ENCODE peak calls at places on chromosomes 12 and 14, in eight cellular contexts. One of them, this sample, is unnamed.

GRCh38 chr14:100106260-100106659 is 41.0 kb downstream of the EVL start:
- DNase-seq in bronchial epithelial cell: no peak
- DNase-seq in cardiac muscle cell: no peak
- DNase-seq in adrenal gland: no peak
- DNase-seq in esophagus squamous epithelium: no peak
- DNase-seq in AG10803: no peak
- DNase-seq in GM13977: no peak
- DNase-seq in epithelial cell of esophagus: no peak
- DNase-seq in this sample: no peak

GRCh38 chr14:54516709-54517108 is 7.0 kb downstream of the CGRRF1 start:
- DNase-seq in bronchial epithelial cell: no peak
- DNase-seq in cardiac muscle cell: no peak
- DNase-seq in adrenal gland: no peak
- DNase-seq in esophagus squamous epithelium: no peak
- DNase-seq in AG10803: no peak
- DNase-seq in GM13977: no peak
- DNase-seq in epithelial cell of esophagus: no peak
- DNase-seq in this sample: no peak

GRCh38 chr12:58310828-58311273 is 369.5 kb downstream of the ATP23 start:
- DNase-seq in bronchial epithelial cell: peak; percentile 99
- DNase-seq in cardiac muscle cell: peak; percentile 96
- DNase-seq in adrenal gland: no peak
- DNase-seq in esophagus squamous epithelium: no peak
- DNase-seq in AG10803: peak; percentile 99
- DNase-seq in GM13977: no peak
- DNase-seq in epithelial cell of esophagus: peak; percentile 96
- DNase-seq in this sample: no peak

GRCh38 chr12:89950421-89950820 is 241.8 kb upstream of the ATP2B1 start:
- DNase-seq in bronchial epithelial cell: no peak
- DNase-seq in cardiac muscle cell: no peak
- DNase-seq in adrenal gland: no peak
- DNase-seq in esophagus squamous epithelium: no peak
- DNase-seq in AG10803: no peak
- DNase-seq in GM13977: peak; percentile 15
- DNase-seq in epithelial cell of esophagus: no peak
- DNase-seq in this sample: no peak

GRCh38 chr12:57219993-57220728 is 3.6 kb downstream of the NXPH4 start:
- DNase-seq in bronchial epithelial cell: no peak
- DNase-seq in cardiac muscle cell: no peak
- DNase-seq in adrenal gland: no peak
- DNase-seq in esophagus squamous epithelium: no peak
- DNase-seq in AG10803: no peak
- DNase-seq in GM13977: no peak
- DNase-seq in epithelial cell of esophagus: no peak
- DNase-seq in this sample: no peak

GRCh38 chr14:92603309-92604257 is 90.0 kb downstream of the RIN3 start:
- DNase-seq in bronchial epithelial cell: peak; percentile 29
- DNase-seq in cardiac muscle cell: peak; percentile 94
- DNase-seq in adrenal gland: peak; percentile 72
- DNase-seq in esophagus squamous epithelium: no peak
- DNase-seq in AG10803: peak; percentile 75
- DNase-seq in GM13977: no peak
- DNase-seq in epithelial cell of esophagus: peak; percentile 70
- DNase-seq in this sample: no peak

GRCh38 chr14:51304428-51304827 is 64.4 kb downstream of the TMX1 start:
- DNase-seq in bronchial epithelial cell: peak; percentile 28
- DNase-seq in cardiac muscle cell: peak; percentile 48
- DNase-seq in adrenal gland: no peak
- DNase-seq in esophagus squamous epithelium: no peak
- DNase-seq in AG10803: peak; percentile 71
- DNase-seq in GM13977: no peak
- DNase-seq in epithelial cell of esophagus: peak; percentile 67
- DNase-seq in this sample: no peak

GRCh38 chr12:70604662-70605061 is 32.6 kb downstream of the PTPRB start:
- DNase-seq in bronchial epithelial cell: no peak
- DNase-seq in cardiac muscle cell: no peak
- DNase-seq in adrenal gland: no peak
- DNase-seq in esophagus squamous epithelium: no peak
- DNase-seq in AG10803: no peak
- DNase-seq in GM13977: no peak
- DNase-seq in epithelial cell of esophagus: no peak
- DNase-seq in this sample: no peak

GRCh38 chr12:124375789-124376175 is 80.9 kb downstream of the RFLNA start:
- DNase-seq in bronchial epithelial cell: no peak
- DNase-seq in cardiac muscle cell: no peak
- DNase-seq in adrenal gland: no peak
- DNase-seq in esophagus squamous epithelium: no peak
- DNase-seq in AG10803: no peak
- DNase-seq in GM13977: no peak
- DNase-seq in epithelial cell of esophagus: no peak
- DNase-seq in this sample: no peak

GRCh38 chr12:114480309-114481199 is 74.6 kb upstream of the TBX5 start:
- DNase-seq in bronchial epithelial cell: no peak
- DNase-seq in cardiac muscle cell: peak; percentile 76
- DNase-seq in adrenal gland: no peak
- DNase-seq in esophagus squamous epithelium: no peak
- DNase-seq in AG10803: peak; percentile 41
- DNase-seq in GM13977: no peak
- DNase-seq in epithelial cell of esophagus: peak; percentile 14
- DNase-seq in this sample: no peak

GRCh38 chr12:105279460-105280056 is 43.6 kb upstream of the APPL2 start:
- DNase-seq in bronchial epithelial cell: peak; percentile 26
- DNase-seq in cardiac muscle cell: peak; percentile 63
- DNase-seq in adrenal gland: peak; percentile 47
- DNase-seq in esophagus squamous epithelium: no peak
- DNase-seq in AG10803: no peak
- DNase-seq in GM13977: peak; percentile 33
- DNase-seq in epithelial cell of esophagus: peak; percentile 49
- DNase-seq in this sample: no peak

GRCh38 chr12:105281694-105282049 is 45.7 kb upstream of the APPL2 start:
- DNase-seq in bronchial epithelial cell: no peak
- DNase-seq in cardiac muscle cell: no peak
- DNase-seq in adrenal gland: no peak
- DNase-seq in esophagus squamous epithelium: no peak
- DNase-seq in AG10803: no peak
- DNase-seq in GM13977: no peak
- DNase-seq in epithelial cell of esophagus: no peak
- DNase-seq in this sample: no peak

GRCh38 chr12:105280966-105281693 is 45.2 kb upstream of the APPL2 start:
- DNase-seq in bronchial epithelial cell: peak; percentile 28
- DNase-seq in cardiac muscle cell: no peak
- DNase-seq in adrenal gland: no peak
- DNase-seq in esophagus squamous epithelium: no peak
- DNase-seq in AG10803: no peak
- DNase-seq in GM13977: no peak
- DNase-seq in epithelial cell of esophagus: no peak
- DNase-seq in this sample: no peak

GRCh38 chr12:105275997-105276760 is 40.2 kb upstream of the APPL2 start:
- DNase-seq in bronchial epithelial cell: peak; percentile 50
- DNase-seq in cardiac muscle cell: no peak
- DNase-seq in adrenal gland: no peak
- DNase-seq in esophagus squamous epithelium: no peak
- DNase-seq in AG10803: no peak
- DNase-seq in GM13977: no peak
- DNase-seq in epithelial cell of esophagus: peak; percentile 80
- DNase-seq in this sample: no peak

GRCh38 chr12:105278043-105278697 is 42.2 kb upstream of the APPL2 start:
- DNase-seq in bronchial epithelial cell: no peak
- DNase-seq in cardiac muscle cell: peak; percentile 22
- DNase-seq in adrenal gland: peak; percentile 60
- DNase-seq in esophagus squamous epithelium: no peak
- DNase-seq in AG10803: peak; percentile 54
- DNase-seq in GM13977: no peak
- DNase-seq in epithelial cell of esophagus: no peak
- DNase-seq in this sample: no peak
- TF ChIP-seq CTCF in bronchial epithelial cell: no peak
- TF ChIP-seq CTCF in cardiac muscle cell: peak; percentile 9
- TF ChIP-seq CTCF in adrenal gland: peak; percentile 59
- TF ChIP-seq CTCF in esophagus squamous epithelium: no peak
- TF ChIP-seq CTCF in AG10803: peak; percentile 49
- TF ChIP-seq CTCF in GM13977: peak; percentile 12
- TF ChIP-seq CTCF in epithelial cell of esophagus: peak; percentile 19
- TF ChIP-seq CTCF in this sample: no peak

GRCh38 chr12:25435431-25435830 is 117.7 kb downstream of the LMNTD1 start:
- DNase-seq in bronchial epithelial cell: no peak
- DNase-seq in cardiac muscle cell: no peak
- DNase-seq in adrenal gland: no peak
- DNase-seq in esophagus squamous epithelium: no peak
- DNase-seq in AG10803: no peak
- DNase-seq in GM13977: no peak
- DNase-seq in epithelial cell of esophagus: no peak
- DNase-seq in this sample: no peak
- TF ChIP-seq CTCF in bronchial epithelial cell: no peak
- TF ChIP-seq CTCF in cardiac muscle cell: no peak
- TF ChIP-seq CTCF in adrenal gland: no peak
- TF ChIP-seq CTCF in esophagus squamous epithelium: no peak
- TF ChIP-seq CTCF in AG10803: no peak
- TF ChIP-seq CTCF in GM13977: no peak
- TF ChIP-seq CTCF in epithelial cell of esophagus: no peak
- TF ChIP-seq CTCF in this sample: no peak

GRCh38 chr12:54217309-54217661 is 28.5 kb upstream of the SMUG1 start:
- DNase-seq in bronchial epithelial cell: no peak
- DNase-seq in cardiac muscle cell: no peak
- DNase-seq in adrenal gland: no peak
- DNase-seq in esophagus squamous epithelium: no peak
- DNase-seq in AG10803: no peak
- DNase-seq in GM13977: no peak
- DNase-seq in epithelial cell of esophagus: no peak
- DNase-seq in this sample: no peak
- TF ChIP-seq CTCF in bronchial epithelial cell: no peak
- TF ChIP-seq CTCF in cardiac muscle cell: no peak
- TF ChIP-seq CTCF in adrenal gland: no peak
- TF ChIP-seq CTCF in esophagus squamous epithelium: no peak
- TF ChIP-seq CTCF in AG10803: no peak
- TF ChIP-seq CTCF in GM13977: no peak
- TF ChIP-seq CTCF in epithelial cell of esophagus: no peak
- TF ChIP-seq CTCF in this sample: no peak

GRCh38 chr12:117273091-117273490 is 82.8 kb upstream of the FBXO21 start:
- DNase-seq in bronchial epithelial cell: peak; percentile 2
- DNase-seq in cardiac muscle cell: no peak
- DNase-seq in adrenal gland: no peak
- DNase-seq in esophagus squamous epithelium: no peak
- DNase-seq in AG10803: no peak
- DNase-seq in GM13977: no peak
- DNase-seq in epithelial cell of esophagus: no peak
- DNase-seq in this sample: no peak
- TF ChIP-seq CTCF in bronchial epithelial cell: no peak
- TF ChIP-seq CTCF in cardiac muscle cell: no peak
- TF ChIP-seq CTCF in adrenal gland: no peak
- TF ChIP-seq CTCF in esophagus squamous epithelium: no peak
- TF ChIP-seq CTCF in AG10803: no peak
- TF ChIP-seq CTCF in GM13977: no peak
- TF ChIP-seq CTCF in epithelial cell of esophagus: no peak
- TF ChIP-seq CTCF in this sample: no peak

GRCh38 chr12:12201274-12201758 is 65.5 kb downstream of the LRP6 start:
- DNase-seq in bronchial epithelial cell: no peak
- DNase-seq in cardiac muscle cell: peak; percentile 77
- DNase-seq in adrenal gland: no peak
- DNase-seq in esophagus squamous epithelium: no peak
- DNase-seq in AG10803: no peak
- DNase-seq in GM13977: peak; percentile 20
- DNase-seq in epithelial cell of esophagus: no peak
- DNase-seq in this sample: no peak
- TF ChIP-seq CTCF in bronchial epithelial cell: no peak
- TF ChIP-seq CTCF in cardiac muscle cell: no peak
- TF ChIP-seq CTCF in adrenal gland: no peak
- TF ChIP-seq CTCF in esophagus squamous epithelium: no peak
- TF ChIP-seq CTCF in AG10803: no peak
- TF ChIP-seq CTCF in GM13977: no peak
- TF ChIP-seq CTCF in epithelial cell of esophagus: no peak
- TF ChIP-seq CTCF in this sample: no peak

GRCh38 chr12:128381961-128382360 is 115.0 kb downstream of the TMEM132C start:
- DNase-seq in bronchial epithelial cell: no peak
- DNase-seq in cardiac muscle cell: no peak
- DNase-seq in adrenal gland: no peak
- DNase-seq in esophagus squamous epithelium: no peak
- DNase-seq in AG10803: no peak
- DNase-seq in GM13977: no peak
- DNase-seq in epithelial cell of esophagus: no peak
- DNase-seq in this sample: no peak

GRCh38 chr12:128388461-128388921 is 121.5 kb downstream of the TMEM132C start:
- DNase-seq in bronchial epithelial cell: no peak
- DNase-seq in cardiac muscle cell: peak; percentile 34
- DNase-seq in adrenal gland: no peak
- DNase-seq in esophagus squamous epithelium: no peak
- DNase-seq in AG10803: no peak
- DNase-seq in GM13977: no peak
- DNase-seq in epithelial cell of esophagus: no peak
- DNase-seq in this sample: no peak

GRCh38 chr12:128382946-128383739 is 116.2 kb downstream of the TMEM132C start:
- DNase-seq in bronchial epithelial cell: no peak
- DNase-seq in cardiac muscle cell: no peak
- DNase-seq in adrenal gland: no peak
- DNase-seq in esophagus squamous epithelium: no peak
- DNase-seq in AG10803: no peak
- DNase-seq in GM13977: no peak
- DNase-seq in epithelial cell of esophagus: no peak
- DNase-seq in this sample: no peak

GRCh38 chr12:128385736-128386135 is 118.8 kb downstream of the TMEM132C start:
- DNase-seq in bronchial epithelial cell: no peak
- DNase-seq in cardiac muscle cell: no peak
- DNase-seq in adrenal gland: no peak
- DNase-seq in esophagus squamous epithelium: no peak
- DNase-seq in AG10803: no peak
- DNase-seq in GM13977: no peak
- DNase-seq in epithelial cell of esophagus: no peak
- DNase-seq in this sample: no peak

DNA sequence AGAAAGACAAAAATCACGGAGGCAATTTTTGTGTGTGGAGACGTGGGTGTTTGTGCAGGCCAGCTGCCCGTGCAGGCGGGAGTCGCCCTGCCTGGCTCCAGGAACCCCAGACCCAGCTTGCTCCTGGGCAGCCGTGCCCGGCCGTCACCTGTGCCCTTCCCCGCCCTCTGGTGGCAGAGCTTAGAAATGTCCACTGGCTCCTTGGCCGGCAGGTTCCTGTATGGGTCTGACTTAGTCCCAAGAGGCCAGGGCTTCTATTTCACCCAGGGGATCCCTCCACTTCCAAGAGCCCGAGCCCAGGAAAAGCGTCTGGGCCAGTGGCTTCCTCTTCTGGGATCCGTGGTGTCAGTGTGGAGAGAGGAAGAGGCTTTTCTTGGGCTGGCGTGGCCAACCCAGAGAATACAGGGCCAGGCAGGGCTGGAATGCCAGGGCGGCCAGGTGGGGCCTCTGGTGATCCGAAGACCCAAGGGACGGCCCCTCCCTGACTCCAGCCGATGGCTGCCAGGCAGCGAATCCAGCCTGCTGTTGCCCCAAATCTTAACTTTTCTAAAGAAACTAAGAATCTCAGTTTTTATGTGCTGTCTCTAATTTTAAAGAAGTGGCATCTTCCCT is 120.9 kb downstream of the TMEM132C start:
- DNase-seq in bronchial epithelial cell: no peak
- DNase-seq in cardiac muscle cell: peak; percentile 10
- DNase-seq in adrenal gland: peak; percentile 68
- DNase-seq in esophagus squamous epithelium: no peak
- DNase-seq in AG10803: no peak
- DNase-seq in GM13977: peak; percentile 43
- DNase-seq in epithelial cell of esophagus: no peak
- DNase-seq in this sample: peak; percentile 27
- TF ChIP-seq CTCF in bronchial epithelial cell: no peak
- TF ChIP-seq CTCF in cardiac muscle cell: peak; percentile 9
- TF ChIP-seq CTCF in adrenal gland: peak; percentile 54
- TF ChIP-seq CTCF in esophagus squamous epithelium: peak; percentile 13
- TF ChIP-seq CTCF in AG10803: peak; percentile 2
- TF ChIP-seq CTCF in GM13977: peak; percentile 55
- TF ChIP-seq CTCF in epithelial cell of esophagus: no peak
- TF ChIP-seq CTCF in this sample: no peak

GRCh38 chr12:108559748-108560147 is 1.2 kb downstream of the SART3 start:
- DNase-seq in bronchial epithelial cell: no peak
- DNase-seq in cardiac muscle cell: no peak
- DNase-seq in adrenal gland: no peak
- DNase-seq in esophagus squamous epithelium: no peak
- DNase-seq in AG10803: no peak
- DNase-seq in GM13977: no peak
- DNase-seq in epithelial cell of esophagus: no peak
- DNase-seq in this sample: no peak
- TF ChIP-seq CTCF in bronchial epithelial cell: peak; percentile 17
- TF ChIP-seq CTCF in cardiac muscle cell: no peak
- TF ChIP-seq CTCF in adrenal gland: no peak
- TF ChIP-seq CTCF in esophagus squamous epithelium: no peak
- TF ChIP-seq CTCF in AG10803: no peak
- TF ChIP-seq CTCF in GM13977: no peak
- TF ChIP-seq CTCF in epithelial cell of esophagus: no peak
- TF ChIP-seq CTCF in this sample: no peak

This sample was measured in omental fat pad.